ENCODE peak calls at places on chromosomes 13 and 19, in four cellular contexts. One of them, this sample, is unnamed.

GRCh38 chr19:33282036-33282686 is 20.2 kb downstream of the CEBPA start:
- DNase-seq in transverse colon: no peak
- DNase-seq in neural progenitor cell: no peak
- DNase-seq in foreskin fibroblast: peak
- DNase-seq in this sample: no peak

GRCh38 chr13:45820106-45820838 is 31.3 kb downstream of the SIAH3 start:
- DNase-seq in transverse colon: no peak
- DNase-seq in foreskin fibroblast: no peak
- DNase-seq in neural progenitor cell: no peak
- DNase-seq in this sample: no peak

GRCh38 chr13:24215732-24216131 is 55.2 kb downstream of the SPATA13 start:
- DNase-seq in neural progenitor cell: peak
- DNase-seq in transverse colon: no peak
- DNase-seq in foreskin fibroblast: peak
- DNase-seq in this sample: peak

GRCh38 chr13:39283062-39283461 is 244.8 kb downstream of the NHLRC3 start:
- DNase-seq in transverse colon: no peak
- DNase-seq in neural progenitor cell: no peak
- DNase-seq in foreskin fibroblast: no peak
- DNase-seq in this sample: no peak

GRCh38 chr13:107586216-107586615 is 629.1 kb downstream of the LIG4 start:
- DNase-seq in transverse colon: no peak
- DNase-seq in foreskin fibroblast: no peak
- DNase-seq in neural progenitor cell: no peak
- DNase-seq in this sample: no peak

GRCh38 chr13:46896346-46897138 is at the start of gene HTR2A:
- DNase-seq in foreskin fibroblast: peak
- DNase-seq in transverse colon: no peak
- DNase-seq in neural progenitor cell: peak
- DNase-seq in this sample: no peak

GRCh38 chr13:91185294-91185863 is 162.1 kb upstream of the MIR17HG start:
- DNase-seq in transverse colon: no peak
- DNase-seq in neural progenitor cell: peak
- DNase-seq in foreskin fibroblast: no peak
- DNase-seq in this sample: peak

GRCh38 chr19:46639356-46640061 is 3.5 kb upstream of the GNG8 start:
- DNase-seq in foreskin fibroblast: peak
- DNase-seq in neural progenitor cell: peak
- DNase-seq in transverse colon: peak
- DNase-seq in this sample: no peak

GRCh38 chr19:38930776-38931761 is at the start of gene MRPS12:
- DNase-seq in neural progenitor cell: peak
- DNase-seq in foreskin fibroblast: peak
- DNase-seq in transverse colon: peak
- DNase-seq in this sample: peak

GRCh38 chr19:38928406-38929001 is 2.1 kb downstream of the SARS2 start:
- DNase-seq in neural progenitor cell: no peak
- DNase-seq in foreskin fibroblast: no peak
- DNase-seq in transverse colon: no peak
- DNase-seq in this sample: no peak

GRCh38 chr19:38933544-38933943 is 2.8 kb downstream of the MRPS12 start:
- DNase-seq in transverse colon: no peak
- DNase-seq in neural progenitor cell: no peak
- DNase-seq in foreskin fibroblast: no peak
- DNase-seq in this sample: no peak

GRCh38 chr19:38932425-38933179 is 1.9 kb downstream of the MRPS12 start:
- DNase-seq in foreskin fibroblast: peak
- DNase-seq in transverse colon: no peak
- DNase-seq in neural progenitor cell: peak
- DNase-seq in this sample: no peak

GRCh38 chr19:38929929-38930775 is at the start of gene SARS2:
- DNase-seq in neural progenitor cell: peak
- DNase-seq in transverse colon: peak
- DNase-seq in foreskin fibroblast: peak
- DNase-seq in this sample: peak
- H3K4me3 ChIP-seq in neural progenitor cell: peak
- H3K4me3 ChIP-seq in transverse colon: peak
- H3K4me3 ChIP-seq in foreskin fibroblast: peak
- H3K4me3 ChIP-seq in this sample: peak

GRCh38 chr19:48780684-48781391 is 25.5 kb downstream of the FGF21 start:
- DNase-seq in neural progenitor cell: no peak
- DNase-seq in foreskin fibroblast: peak
- DNase-seq in transverse colon: no peak
- DNase-seq in this sample: no peak

GRCh38 chr19:48777139-48777538 is 21.8 kb downstream of the FGF21 start:
- DNase-seq in neural progenitor cell: no peak
- DNase-seq in foreskin fibroblast: no peak
- DNase-seq in transverse colon: no peak
- DNase-seq in this sample: no peak

GRCh38 chr19:48784527-48784926 is 26.3 kb downstream of the BCAT2 start:
- DNase-seq in transverse colon: no peak
- DNase-seq in neural progenitor cell: no peak
- DNase-seq in foreskin fibroblast: peak
- DNase-seq in this sample: no peak

GRCh38 chr19:48777720-48778119 is 22.4 kb downstream of the FGF21 start:
- DNase-seq in transverse colon: no peak
- DNase-seq in neural progenitor cell: no peak
- DNase-seq in foreskin fibroblast: no peak
- DNase-seq in this sample: no peak

GRCh38 chr19:48779636-48780035 is 24.3 kb downstream of the FGF21 start:
- DNase-seq in transverse colon: no peak
- DNase-seq in neural progenitor cell: no peak
- DNase-seq in foreskin fibroblast: no peak
- DNase-seq in this sample: no peak
- TF ChIP-seq CTCF in transverse colon: no peak
- TF ChIP-seq CTCF in neural progenitor cell: no peak
- TF ChIP-seq CTCF in foreskin fibroblast: no peak
- TF ChIP-seq CTCF in this sample: no peak

GRCh38 chr19:18416778-18417249 is 2.4 kb upstream of the SSBP4 start:
- DNase-seq in transverse colon: peak
- DNase-seq in foreskin fibroblast: peak
- DNase-seq in neural progenitor cell: peak
- DNase-seq in this sample: no peak
- H3K4me3 ChIP-seq in transverse colon: peak
- H3K4me3 ChIP-seq in foreskin fibroblast: peak
- H3K4me3 ChIP-seq in neural progenitor cell: peak
- H3K4me3 ChIP-seq in this sample: peak

DNA sequence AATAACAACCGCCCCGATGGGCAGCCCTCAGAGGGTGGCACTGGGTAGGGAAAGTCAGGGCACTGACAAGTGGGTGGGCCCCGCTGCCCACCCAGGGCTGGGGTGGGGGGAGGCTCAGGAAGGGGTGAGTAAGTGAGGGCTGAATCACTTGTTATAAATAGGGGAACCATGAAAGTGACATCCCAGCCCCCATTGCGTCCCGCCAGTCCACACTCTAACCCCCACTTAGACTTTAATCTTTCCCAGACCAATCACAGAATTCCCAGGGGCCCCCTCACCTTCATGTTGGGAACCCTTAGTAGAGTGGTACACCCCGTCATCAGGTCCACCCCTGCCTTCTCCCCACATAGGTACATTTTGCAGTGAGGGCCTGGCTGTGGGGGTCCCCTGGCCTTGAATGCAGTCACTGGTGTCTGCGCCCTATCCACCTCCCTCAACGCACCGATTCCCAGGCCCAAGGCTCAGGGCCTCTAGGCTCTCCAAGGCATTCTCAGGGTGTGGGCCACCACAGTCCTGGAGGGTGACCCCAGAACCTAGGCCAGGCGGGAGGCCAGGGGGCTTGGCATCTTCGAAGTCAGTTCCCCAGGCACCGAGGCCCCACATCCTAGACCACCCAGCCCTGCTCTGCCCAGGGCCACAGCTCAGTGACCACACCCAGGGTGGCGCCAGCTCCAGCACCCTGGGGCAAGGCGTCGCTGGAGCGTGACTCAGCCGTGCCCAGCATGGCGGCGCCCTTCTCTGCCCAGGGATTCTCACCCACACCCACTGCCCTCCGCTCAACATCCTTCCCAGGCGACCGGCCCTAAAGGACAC is 36.8 kb upstream of the NANOS3 start:
- DNase-seq in neural progenitor cell: no peak
- DNase-seq in foreskin fibroblast: peak
- DNase-seq in transverse colon: peak
- DNase-seq in this sample: no peak
- TF ChIP-seq CTCF in neural progenitor cell: no peak
- TF ChIP-seq CTCF in foreskin fibroblast: no peak
- TF ChIP-seq CTCF in transverse colon: no peak
- TF ChIP-seq CTCF in this sample: no peak

DNA sequence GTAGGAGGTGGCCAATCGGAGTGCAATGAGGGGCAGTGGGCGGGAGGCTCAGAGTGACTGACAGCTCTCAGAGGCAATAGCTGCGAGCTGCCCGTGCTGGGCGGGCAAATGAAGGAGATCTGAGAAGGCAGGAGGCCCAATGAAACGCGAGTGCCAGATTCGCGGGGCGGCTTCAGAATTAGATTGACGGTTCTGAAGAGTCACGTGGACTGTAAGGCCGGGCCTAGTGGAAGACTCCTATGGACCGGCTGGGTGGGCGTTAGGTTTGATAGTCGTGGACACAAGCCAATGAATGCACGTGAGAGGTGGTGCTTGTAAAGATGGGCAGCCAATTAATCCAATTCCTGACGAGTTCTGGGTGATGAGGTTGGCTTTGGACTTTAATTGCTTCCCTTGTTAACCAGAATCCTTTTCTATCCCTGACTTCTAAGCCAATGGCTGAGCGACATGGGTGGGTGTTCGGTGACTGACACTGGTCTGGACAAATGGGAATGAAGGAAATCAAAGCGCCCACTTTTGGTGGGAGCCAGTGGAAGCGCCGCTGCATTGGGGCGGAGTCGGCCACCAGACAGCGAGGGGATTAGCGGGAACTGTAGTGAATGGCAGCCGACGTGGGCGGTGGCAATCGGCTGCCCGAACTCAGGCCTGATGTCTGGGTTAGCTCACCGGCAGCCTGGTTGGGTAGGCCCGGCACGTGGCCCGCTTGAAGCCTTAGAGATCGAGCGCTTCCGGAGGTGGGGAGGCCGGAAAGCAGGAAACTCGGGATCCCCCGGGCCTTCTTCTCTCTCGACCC is 524 bp upstream of the KHSRP start:
- DNase-seq in neural progenitor cell: peak
- DNase-seq in foreskin fibroblast: peak
- DNase-seq in transverse colon: peak
- DNase-seq in this sample: peak
- H3K4me3 ChIP-seq in neural progenitor cell: no peak
- H3K4me3 ChIP-seq in foreskin fibroblast: peak
- H3K4me3 ChIP-seq in transverse colon: peak
- H3K4me3 ChIP-seq in this sample: no peak

This sample was measured in astrocyte of the cerebellum.